ENCODE peak calls at places on chromosomes 11 and 22, in eight cellular contexts. T, F, S, J, O, E, C and U are unnamed samples.

GRCh38 chr22:37880668-37881440 is 25.2 kb upstream of the MICALL1 start:
- DNase-seq in T (peak; percentile 51), C (no peak), F (peak; percentile 80), S (no peak), O (no peak), J (peak; percentile 87), E (no peak), U (no peak)

GRCh38 chr22:48819991-48820390 is 1007.7 kb downstream of the BRD1 start:
- DNase-seq in F (no peak), E (peak; percentile 26), O (no peak), T (no peak), C (no peak), S (no peak), J (peak; percentile 16), U (peak; percentile 60)

GRCh38 chr11:94948070-94948617 is 25.2 kb downstream of the CWC15 start:
- DNase-seq in E (no peak), F (peak; percentile 73), S (no peak), T (peak; percentile 49), C (no peak), O (no peak), J (no peak), U (no peak)

GRCh38 chr11:64258356-64258755 is 7.0 kb downstream of the PLCB3 start:
- DNase-seq in F (no peak), J (no peak), E (no peak), C (no peak), S (no peak), T (no peak), O (no peak), U (peak; percentile 87)

GRCh38 chr11:16001899-16002426 is 354.4 kb downstream of the SOX6 start:
- DNase-seq in O (no peak), J (no peak), F (peak; percentile 99), C (no peak), T (peak; percentile 92), E (no peak), S (peak; percentile 76), U (no peak)

GRCh38 chr22:41842996-41843970 is 10.4 kb downstream of the SREBF2 start:
- DNase-seq in F (no peak), S (no peak), J (no peak), O (no peak), C (no peak), E (no peak), T (no peak), U (no peak)

GRCh38 chr22:40046126-40046525 is 51.4 kb downstream of the FAM83F start:
- DNase-seq in J (no peak), T (no peak), F (no peak), C (no peak), E (no peak), S (no peak), O (no peak), U (no peak)

GRCh38 chr22:40241200-40241763 is 63.6 kb downstream of the TNRC6B start:
- DNase-seq in E (no peak), O (peak; percentile 3), F (no peak), C (no peak), S (no peak), J (no peak), T (no peak), U (no peak)

GRCh38 chr22:27247691-27248434 is 553.7 kb downstream of the MN1 start:
- DNase-seq in S (no peak), J (no peak), F (peak; percentile 31), E (no peak), T (peak; percentile 93), C (no peak), O (no peak), U (no peak)

GRCh38 chr11:5042091-5042490 is 4.2 kb upstream of the OR52J3 start:
- DNase-seq in S (no peak), J (no peak), E (no peak), O (no peak), F (no peak), C (no peak), T (no peak), U (no peak)

GRCh38 chr22:22897036-22897435 is 9.4 kb downstream of the IGLL5 start:
- DNase-seq in F (no peak), J (no peak), T (no peak), E (peak; percentile 22), C (no peak), O (no peak), S (no peak), U (peak; percentile 44)

GRCh38 chr11:65498042-65498726 is 661 bp upstream of the MALAT1 start:
- DNase-seq in S (no peak), E (peak; percentile 81), O (no peak), F (peak; percentile 75), J (peak; percentile 31), T (peak; percentile 81), C (peak; percentile 26), U (peak; percentile 46)

GRCh38 chr11:19762266-19762665 is 49.6 kb downstream of the NAV2 start:
- DNase-seq in E (no peak), J (no peak), T (no peak), F (no peak), C (no peak), O (no peak), S (no peak), U (no peak)

GRCh38 chr11:2382927-2383822 is 6.1 kb downstream of the CD81 start:
- DNase-seq in J (no peak), F (peak; percentile 67), S (no peak), O (peak; percentile 64), C (no peak), T (peak; percentile 44), E (peak; percentile 63), U (no peak)

GRCh38 chr11:113006916-113007445 is 45.8 kb downstream of the NCAM1 start:
- DNase-seq in S (no peak), C (no peak), E (no peak), T (peak; percentile 1), J (no peak), O (no peak), F (no peak), U (no peak)

GRCh38 chr11:48669146-48669545 is 180.6 kb downstream of the OR4A47 start:
- DNase-seq in T (no peak), S (no peak), O (no peak), C (no peak), F (no peak), J (no peak), E (no peak), U (no peak)

GRCh38 chr11:130144721-130145327 is 14.8 kb upstream of the ST14 start:
- DNase-seq in E (no peak), S (no peak), F (no peak), T (no peak), C (peak; percentile 41), J (no peak), O (no peak), U (no peak)

GRCh38 chr11:116721983-116722382 is 50.8 kb downstream of the BUD13 start:
- DNase-seq in T (no peak), J (peak; percentile 51), E (no peak), F (no peak), O (no peak), S (no peak), C (no peak), U (no peak)

GRCh38 chr11:19374189-19374588 is 133.4 kb upstream of the E2F8 start:
- DNase-seq in F (peak; percentile 100), E (no peak), C (no peak), T (peak; percentile 86), S (peak; percentile 88), O (no peak), J (no peak), U (no peak)

DNA sequence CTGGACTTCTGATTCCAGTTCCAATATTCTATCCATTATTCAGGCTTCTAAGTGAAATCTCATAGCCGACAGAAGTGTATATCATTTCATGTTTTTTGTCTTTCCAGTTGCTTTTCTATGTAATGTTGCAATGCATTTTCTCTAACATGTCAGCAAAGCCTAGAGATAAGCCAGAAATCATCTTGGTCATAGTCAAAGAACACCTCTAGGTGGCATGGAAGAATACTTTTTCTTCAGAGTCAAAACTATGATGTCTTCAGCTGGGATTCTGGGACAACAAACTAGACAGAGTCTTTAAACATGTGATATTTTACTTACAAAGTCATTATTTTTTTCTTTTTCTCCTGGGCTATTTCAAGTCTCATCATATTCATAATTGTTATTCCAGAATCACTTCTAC is 4.4 kb downstream of the GAS2 start:
- DNase-seq in F (no peak), S (no peak), E (no peak), T (peak; percentile 10), C (no peak), J (no peak), O (no peak), U (no peak)
- TF ChIP-seq CTCF in F (no peak), S (no peak), E (peak; percentile 65), T (peak; percentile 36), C (peak; percentile 35), J (peak; percentile 36), O (peak; percentile 56), U (peak; percentile 81)

GRCh38 chr22:19799322-19800190 is 39.0 kb downstream of the TBX1 start:
- DNase-seq in F (peak; percentile 97), C (peak; percentile 45), J (no peak), E (no peak), O (no peak), T (peak; percentile 84), S (peak; percentile 78), U (peak; percentile 92)
- TF ChIP-seq CTCF in F (peak; percentile 27), C (no peak), J (no peak), E (no peak), O (no peak), T (no peak), S (peak; percentile 31), U (peak; percentile 42)

GRCh38 chr11:101584651-101585050 is 844 bp upstream of the TRPC6 start:
- DNase-seq in E (no peak), J (no peak), C (peak; percentile 16), S (no peak), F (no peak), T (no peak), O (no peak), U (no peak)
- TF ChIP-seq CTCF in E (no peak), J (no peak), C (no peak), S (no peak), F (no peak), T (no peak), O (no peak), U (no peak)

DNA sequence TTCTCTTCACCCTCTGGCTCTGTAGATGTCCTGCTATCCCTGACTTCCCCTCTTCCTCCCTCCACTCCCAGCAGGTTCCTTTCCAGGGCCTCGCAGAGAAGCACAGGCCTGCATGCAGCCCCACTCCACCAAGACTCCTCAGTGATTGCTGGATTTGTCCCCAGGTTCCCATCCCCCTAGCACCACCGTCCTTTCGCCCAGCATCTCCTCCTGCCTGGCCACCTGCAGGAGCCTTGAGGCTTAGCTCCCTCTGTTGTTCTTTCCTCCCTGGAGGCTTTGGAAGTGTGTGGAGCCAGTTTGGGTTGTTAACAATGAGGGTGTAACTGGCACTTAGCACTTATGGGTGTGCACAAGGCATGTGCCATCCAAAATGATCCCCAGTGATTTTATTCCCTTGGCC is 170.9 kb downstream of the TENM4 start:
- DNase-seq in C (no peak), T (no peak), O (peak; percentile 69), E (no peak), S (no peak), F (no peak), J (no peak), U (no peak)
- TF ChIP-seq CTCF in C (no peak), T (no peak), O (peak; percentile 49), E (no peak), S (no peak), F (no peak), J (no peak), U (no peak)

GRCh38 chr22:43885319-43885671 is 6.5 kb downstream of the PNPLA5 start:
- DNase-seq in J (no peak), S (no peak), T (no peak), F (no peak), E (no peak), C (no peak), O (no peak), U (peak; percentile 59)
- TF ChIP-seq CTCF in J (no peak), S (no peak), T (no peak), F (no peak), E (no peak), C (no peak), O (no peak), U (peak; percentile 52)